ENCODE peak calls at places on chromosomes 7 and 10, in seven cellular contexts. R, U, L, G, P, V and J are unnamed samples.

GRCh38 chr7:44213872-44214595 is 13.3 kb downstream of the YKT6 start:
- DNase-seq in R (no peak), U (no peak), L (no peak), G (no peak), P (peak; percentile 40), V (no peak), J (peak; percentile 30)

GRCh38 chr10:35780970-35781642 is 139.0 kb upstream of the FZD8 start:
- DNase-seq in R (no peak), U (no peak), L (no peak), G (no peak), P (peak; percentile 24), V (no peak), J (peak; percentile 28)

GRCh38 chr7:29127527-29127926 is 18.8 kb downstream of the CPVL start:
- DNase-seq in R (no peak), U (no peak), L (no peak), G (no peak), P (peak; percentile 70), V (no peak), J (no peak)

GRCh38 chr10:3775671-3776551 is 9.1 kb downstream of the KLF6 start:
- DNase-seq in R (no peak), U (no peak), L (no peak), G (no peak), P (peak; percentile 65), V (peak; percentile 79), J (no peak)

GRCh38 chr10:11604742-11605650 is 6.5 kb downstream of the USP6NL start:
- DNase-seq in R (no peak), U (no peak), L (no peak), G (no peak), P (no peak), V (no peak), J (no peak)

GRCh38 chr7:149261829-149262617 is at the start of gene ZNF783:
- DNase-seq in R (peak; percentile 88), U (peak; percentile 87), L (peak; percentile 83), G (peak; percentile 95), P (peak; percentile 85), V (peak; percentile 92), J (peak; percentile 91)

GRCh38 chr7:1590887-1591286 is 21.1 kb upstream of the PSMG3 start:
- DNase-seq in R (no peak), U (no peak), L (no peak), G (no peak), P (no peak), V (no peak), J (no peak)

GRCh38 chr7:151298765-151299164 is 42.8 kb upstream of the NUB1 start:
- DNase-seq in R (no peak), U (no peak), L (no peak), G (no peak), P (no peak), V (no peak), J (no peak)

GRCh38 chr10:114245128-114245791 is 6.2 kb downstream of the VWA2 start:
- DNase-seq in R (peak; percentile 61), U (no peak), L (no peak), G (no peak), P (no peak), V (no peak), J (no peak)
- H3K27ac ChIP-seq in R (peak overlapping the region; percentile 76), U (no peak overlapping the region), L (no peak overlapping the region), G (peak overlapping the region; percentile 31), P (no peak overlapping the region), V (no peak overlapping the region), J (no peak overlapping the region)

GRCh38 chr10:6299234-6299633 is 96.5 kb downstream of the PFKFB3 start:
- DNase-seq in R (peak; percentile 65), U (no peak), L (no peak), G (no peak), P (no peak), V (no peak), J (no peak)

GRCh38 chr10:6297951-6298381 is 95.2 kb downstream of the PFKFB3 start:
- DNase-seq in R (peak; percentile 56), U (no peak), L (no peak), G (no peak), P (no peak), V (no peak), J (no peak)

GRCh38 chr10:6299743-6300105 is 97.0 kb downstream of the PFKFB3 start:
- DNase-seq in R (no peak), U (no peak), L (no peak), G (no peak), P (no peak), V (no peak), J (no peak)

GRCh38 chr10:6297522-6297921 is 94.8 kb downstream of the PFKFB3 start:
- DNase-seq in R (no peak), U (no peak), L (no peak), G (no peak), P (no peak), V (no peak), J (no peak)

GRCh38 chr10:6298428-6298827 is 95.7 kb downstream of the PFKFB3 start:
- DNase-seq in R (no peak), U (no peak), L (no peak), G (no peak), P (no peak), V (no peak), J (no peak)
- H3K27ac ChIP-seq in R (peak overlapping the region; percentile 29), U (no peak overlapping the region), L (no peak overlapping the region), G (no peak overlapping the region), P (no peak overlapping the region), V (no peak overlapping the region), J (no peak overlapping the region)

GRCh38 chr7:13130321-13130720 is 442.9 kb downstream of the ARL4A start:
- DNase-seq in R (no peak), U (no peak), L (no peak), G (no peak), P (no peak), V (no peak), J (no peak)
- H3K27ac ChIP-seq in R (no peak overlapping the region), U (no peak overlapping the region), L (no peak overlapping the region), G (no peak overlapping the region), P (no peak overlapping the region), V (no peak overlapping the region), J (no peak overlapping the region)

GRCh38 chr10:17065273-17065672 is 64.3 kb downstream of the CUBN start:
- DNase-seq in R (no peak), U (no peak), L (no peak), G (no peak), P (no peak), V (no peak), J (no peak)

GRCh38 chr10:17064435-17064834 is 65.2 kb downstream of the CUBN start:
- DNase-seq in R (no peak), U (no peak), L (no peak), G (no peak), P (no peak), V (no peak), J (no peak)

GRCh38 chr10:17062009-17062408 is 67.6 kb downstream of the CUBN start:
- DNase-seq in R (no peak), U (no peak), L (no peak), G (no peak), P (peak; percentile 82), V (no peak), J (peak; percentile 78)

GRCh38 chr10:17061418-17061817 is 68.2 kb downstream of the CUBN start:
- DNase-seq in R (no peak), U (no peak), L (no peak), G (no peak), P (no peak), V (no peak), J (no peak)

GRCh38 chr10:17062493-17063487 is 66.8 kb downstream of the CUBN start:
- DNase-seq in R (peak; percentile 51), U (no peak), L (peak; percentile 76), G (no peak), P (peak; percentile 92), V (peak; percentile 83), J (peak; percentile 75)
- H3K27ac ChIP-seq in R (peak overlapping the region; percentile 73), U (no peak overlapping the region), L (peak overlapping the region; percentile 43), G (peak overlapping the region; percentile 28), P (peak overlapping the region; percentile 100), V (peak overlapping the region; percentile 88), J (peak overlapping the region; percentile 52)

GRCh38 chr10:72593963-72594362 is 31.9 kb downstream of the MICU1 start:
- DNase-seq in R (no peak), U (no peak), L (no peak), G (no peak), P (no peak), V (no peak), J (no peak)

GRCh38 chr10:72597897-72598296 is 28.0 kb downstream of the MICU1 start:
- DNase-seq in R (no peak), U (no peak), L (no peak), G (no peak), P (no peak), V (no peak), J (no peak)

GRCh38 chr10:72601144-72601543 is 24.7 kb downstream of the MICU1 start:
- DNase-seq in R (no peak), U (no peak), L (no peak), G (no peak), P (no peak), V (no peak), J (no peak)

GRCh38 chr10:72598769-72599701 is 26.8 kb downstream of the MICU1 start:
- DNase-seq in R (no peak), U (no peak), L (no peak), G (no peak), P (no peak), V (no peak), J (no peak)

DNA sequence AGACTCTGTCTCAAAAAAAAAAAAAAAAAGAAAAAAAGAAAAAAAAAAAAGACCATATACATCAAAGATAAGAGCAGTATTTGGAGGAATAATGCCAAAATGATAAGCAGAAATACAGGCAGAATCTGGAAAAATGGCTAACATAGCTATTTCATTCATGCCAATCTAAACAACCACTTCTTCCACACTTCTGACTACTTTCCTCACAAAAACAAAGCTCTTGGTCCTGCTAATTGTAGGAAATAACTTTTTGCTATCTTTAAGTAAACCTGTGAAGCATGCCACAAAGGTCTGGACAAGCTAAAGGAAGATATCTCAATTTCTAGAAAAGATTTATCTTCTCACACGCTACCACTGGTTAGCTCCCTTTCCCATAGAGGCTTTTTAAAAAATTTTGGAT is 30.4 kb downstream of the MICU1 start:
- DNase-seq in R (no peak), U (no peak), L (no peak), G (no peak), P (peak; percentile 51), V (no peak), J (no peak)
- H3K27ac ChIP-seq in R (no peak overlapping the region), U (no peak overlapping the region), L (no peak overlapping the region), G (no peak overlapping the region), P (no peak overlapping the region), V (no peak overlapping the region), J (no peak overlapping the region)

DNA sequence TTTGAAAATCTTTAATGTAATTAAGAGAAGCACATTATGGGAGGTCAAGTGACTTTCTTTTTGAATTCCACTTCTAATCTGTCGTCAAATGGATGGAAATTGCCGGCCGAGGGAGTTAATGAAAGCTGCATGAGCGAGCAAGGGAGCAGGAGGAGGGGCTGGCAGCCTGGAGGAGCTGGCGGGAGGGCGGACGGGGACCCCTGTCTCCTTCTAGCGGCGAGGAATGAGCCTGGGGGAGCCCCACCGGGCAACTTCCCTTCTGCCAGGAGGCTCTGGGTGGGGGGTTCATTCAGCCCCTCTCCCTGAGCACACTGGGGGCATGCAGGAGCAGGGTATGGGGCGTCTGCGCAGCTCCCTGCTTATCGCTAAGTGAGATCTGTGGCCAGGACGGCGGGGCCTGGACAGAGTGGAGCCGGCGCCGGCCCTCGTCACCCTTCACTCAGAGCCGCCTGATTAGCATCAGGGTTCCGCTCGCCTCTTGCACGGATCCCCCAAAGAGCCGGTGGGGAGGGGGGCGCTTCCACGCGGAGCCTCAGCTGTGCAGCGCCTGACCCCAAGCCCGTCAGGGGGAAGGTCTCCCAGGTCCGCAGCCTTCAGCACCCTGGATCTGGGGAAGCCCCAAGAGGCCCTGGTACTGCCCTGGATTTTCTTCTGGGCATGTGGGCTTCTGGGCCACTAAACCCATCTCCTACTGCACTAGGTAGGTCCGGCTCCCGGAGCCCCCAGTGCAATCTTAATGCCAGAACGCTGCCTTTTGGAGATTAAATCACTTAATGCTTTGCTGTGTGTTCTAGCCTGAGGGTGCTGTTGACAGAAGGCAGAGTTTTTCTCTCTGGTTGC is 680.8 kb downstream of the LRMDA start:
- DNase-seq in R (no peak), U (no peak), L (no peak), G (no peak), P (no peak), V (peak; percentile 66), J (no peak)
- H3K27ac ChIP-seq in R (no peak overlapping the region), U (no peak overlapping the region), L (no peak overlapping the region), G (no peak overlapping the region), P (no peak overlapping the region), V (no peak overlapping the region), J (no peak overlapping the region)